ENCODE peak calls at places on chromosome 4, in four cellular contexts. R, E, W and I are unnamed samples.

GRCh38 chr4:48379587-48380140 is 38.3 kb downstream of the SLAIN2 start:
- DNase-seq in R (no peak), E (no peak), W (no peak), I (no peak)

GRCh38 chr4:145760961-145761929 is 81.3 kb downstream of the C4orf51 start:
- DNase-seq in R (peak; percentile 66), E (no peak), W (no peak), I (no peak)

GRCh38 chr4:24394041-24394440 is 190.3 kb downstream of the DHX15 start:
- DNase-seq in R (no peak), E (no peak), W (no peak), I (no peak)

GRCh38 chr4:17324431-17324830 is 187.5 kb downstream of the QDPR start:
- DNase-seq in R (no peak), E (peak; percentile 28), W (peak; percentile 67), I (peak; percentile 36)

GRCh38 chr4:7929530-7929951 is 10.1 kb downstream of the AFAP1 start:
- DNase-seq in R (no peak), E (peak; percentile 33), W (peak; percentile 42), I (no peak)

GRCh38 chr4:140267576-140267975 is 105.9 kb upstream of the SCOC start:
- DNase-seq in R (no peak), E (no peak), W (no peak), I (no peak)

GRCh38 chr4:127518022-127518421 is 114.7 kb upstream of the INTU start:
- DNase-seq in R (no peak), E (no peak), W (no peak), I (no peak)

GRCh38 chr4:25938251-25939186 is 24.5 kb downstream of the SMIM20 start:
- DNase-seq in R (peak; percentile 42), E (no peak), W (no peak), I (no peak)

GRCh38 chr4:61841710-61842109 is 641.6 kb downstream of the ADGRL3 start:
- DNase-seq in R (no peak), E (no peak), W (no peak), I (no peak)

DNA sequence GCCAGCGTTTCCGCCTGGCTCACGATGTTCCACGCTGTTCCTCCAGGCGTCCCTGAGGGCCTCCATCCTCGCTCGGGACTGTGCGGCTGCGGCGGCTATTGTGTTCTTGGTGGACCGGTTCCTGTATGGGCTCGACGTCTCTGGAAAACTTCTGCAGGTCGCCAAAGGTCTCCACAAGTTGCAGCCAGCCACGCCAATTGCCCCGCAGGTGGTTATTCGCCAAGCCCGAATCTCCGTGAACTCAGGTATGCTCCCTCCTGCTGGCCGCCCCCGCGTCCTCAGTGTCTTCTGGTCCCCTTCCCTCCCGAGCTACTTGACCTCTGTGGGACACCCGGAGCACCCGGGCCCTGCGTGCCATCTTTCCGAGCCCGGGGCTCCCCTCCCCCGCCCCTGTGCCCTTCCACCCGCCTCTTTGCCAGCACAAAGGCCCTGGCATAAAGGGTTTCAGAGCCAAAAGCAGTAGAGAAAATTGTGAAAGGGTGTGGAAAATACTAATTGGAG is 104.1 kb downstream of the NEUROG2 start:
- DNase-seq in R (no peak), E (no peak), W (peak; percentile 65), I (no peak)
- H3K27ac ChIP-seq in R (no peak overlapping the region), E (no peak overlapping the region), W (no peak overlapping the region), I (no peak overlapping the region)

GRCh38 chr4:149751174-149751573 is 64.5 kb downstream of the IQCM start:
- DNase-seq in R (no peak), E (no peak), W (no peak), I (no peak)

GRCh38 chr4:149749769-149750168 is 65.9 kb downstream of the IQCM start:
- DNase-seq in R (no peak), E (no peak), W (no peak), I (no peak)

GRCh38 chr4:149741186-149741831 is 74.3 kb downstream of the IQCM start:
- DNase-seq in R (no peak), E (no peak), W (no peak), I (no peak)

DNA sequence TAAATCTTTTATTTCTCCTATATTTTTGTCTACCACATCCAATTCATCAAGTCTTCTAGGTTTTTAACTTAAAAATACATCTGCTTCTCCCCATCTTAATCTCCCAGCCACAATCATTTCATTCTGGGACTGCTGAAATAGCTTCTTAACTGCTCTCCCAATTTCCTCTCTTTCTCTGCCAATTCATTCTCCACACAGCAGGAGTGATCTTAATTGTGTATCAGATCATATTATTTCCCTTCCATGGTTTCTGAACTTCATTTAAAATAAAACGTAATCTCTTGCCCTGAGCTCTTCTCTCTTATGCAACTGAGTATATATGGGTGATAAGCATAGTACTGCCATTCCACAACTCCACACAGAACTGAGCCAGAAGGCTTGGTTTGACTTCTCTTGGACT is 69.4 kb downstream of the IQCM start:
- DNase-seq in R (no peak), E (no peak), W (no peak), I (no peak)
- H3K9me3 ChIP-seq in R (no peaks in the 10 kb centered on the region), E (no peaks in the 10 kb centered on the region), W (no peaks in the 10 kb centered on the region), I (no peaks in the 10 kb centered on the region)

DNA sequence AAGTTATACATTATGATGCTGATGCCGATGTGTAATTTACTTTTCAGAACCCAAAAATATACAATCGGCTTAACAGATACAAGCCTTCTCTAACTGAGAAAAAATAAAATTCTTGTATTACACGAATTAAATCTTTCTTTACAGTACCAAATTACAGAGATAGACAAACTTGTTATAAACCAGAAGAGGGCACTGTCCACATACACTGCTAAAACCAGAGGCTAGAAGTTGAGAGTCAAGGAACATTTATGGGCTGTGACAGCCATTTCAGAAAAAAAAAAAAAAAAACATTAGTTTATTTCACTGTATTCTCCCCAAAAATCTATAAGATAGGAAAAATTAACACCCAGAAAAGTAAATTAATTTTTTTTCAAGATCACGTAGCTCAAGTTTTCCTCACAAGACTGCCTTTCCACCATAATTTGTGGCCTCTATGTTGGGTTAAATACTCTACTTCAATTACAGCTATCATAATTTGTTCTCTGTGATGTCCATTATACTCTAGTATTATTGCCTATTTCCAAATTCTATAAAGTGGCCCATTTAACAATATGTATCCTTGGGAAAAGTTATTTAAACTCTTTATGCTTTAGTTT is 12.0 kb downstream of the EREG start:
- DNase-seq in R (no peak), E (no peak), W (peak; percentile 32), I (no peak)
- H3K27ac ChIP-seq in R (no peak overlapping the region), E (no peak overlapping the region), W (no peak overlapping the region), I (no peak overlapping the region)

GRCh38 chr4:154376461-154376860 is 115.1 kb downstream of the DCHS2 start:
- DNase-seq in R (no peak), E (no peak), W (no peak), I (no peak)
- H3K9me3 ChIP-seq in R (peaks cover 4% of the 10 kb centered on the region), E (no peaks in the 10 kb centered on the region), W (no peaks in the 10 kb centered on the region), I (peaks cover 2% of the 10 kb centered on the region)